ENCODE peak calls at places on chromosomes 3 and 15, in eight cellular contexts. G is stomach, I is HepG2, T is uterus, M is A549, S is esophagus squamous epithelium, Z is ovary, Y is heart left ventricle. P is an unnamed sample.

GRCh38 chr15:31338318-31338878 is 11.8 kb downstream of the KLF13 start:
- DNase-seq in S (no peak), M (no peak), Z (peak), Y (peak), G (peak), I (no peak), T (peak), P (no peak)

GRCh38 chr15:48400086-48400485 is 68.9 kb downstream of the DUT start:
- DNase-seq in S (no peak), Z (no peak), I (no peak), Y (no peak), M (no peak), G (no peak), T (no peak), P (no peak)

GRCh38 chr15:56207711-56208110 is 36.0 kb downstream of the RFX7 start:
- DNase-seq in Z (no peak), T (no peak), I (no peak), Y (no peak), M (no peak), G (no peak), S (no peak), P (no peak)

GRCh38 chr3:58388550-58389061 is 45.0 kb downstream of the PDHB start:
- DNase-seq in I (peak), T (no peak), M (no peak), Z (no peak), G (no peak), S (no peak), Y (no peak), P (no peak)

GRCh38 chr3:31645233-31645632 is 112.5 kb downstream of the STT3B start:
- DNase-seq in Z (no peak), G (no peak), T (no peak), M (no peak), I (no peak), S (no peak), Y (no peak), P (peak)

GRCh38 chr3:133572158-133573053 is 1.1 kb upstream of the CDV3 start:
- DNase-seq in I (no peak), T (no peak), Y (no peak), M (no peak), G (no peak), S (no peak), Z (peak), P (no peak)

GRCh38 chr3:177337548-177338331 is 140.5 kb upstream of the TBL1XR1 start:
- DNase-seq in Y (no peak), Z (no peak), I (no peak), T (no peak), S (no peak), M (no peak), G (no peak), P (no peak)

GRCh38 chr15:22845289-22845900 is 6.9 kb downstream of the NIPA2 start:
- DNase-seq in Z (no peak), Y (no peak), M (no peak), S (no peak), I (peak), T (no peak), G (no peak), P (peak)

GRCh38 chr15:41790756-41791546 is 16.7 kb downstream of the MAPKBP1 start:
- DNase-seq in S (no peak), I (peak), T (no peak), Y (no peak), Z (no peak), M (no peak), G (no peak), P (no peak)

GRCh38 chr3:172138792-172139507 is 99.6 kb downstream of the FNDC3B start:
- DNase-seq in T (peak), M (no peak), Y (no peak), I (peak), Z (no peak), S (no peak), G (peak), P (peak)
- TF ChIP-seq POLR2A in T (no peak), M (no peak), Y (no peak), I (peak), Z (no peak), S (no peak), G (no peak), P (no peak)

GRCh38 chr15:84983711-84984110 is 2.1 kb downstream of the PDE8A start:
- DNase-seq in S (no peak), Z (no peak), M (no peak), T (no peak), G (no peak), Y (no peak), I (no peak), P (no peak)
- H3K4me3 ChIP-seq in S (no peak), Z (no peak), M (peak), T (no peak), G (peak), Y (peak), I (peak), P (peak)

GRCh38 chr15:85330941-85331588 is 49.3 kb upstream of the AKAP13 start:
- DNase-seq in M (peak), Y (peak), Z (peak), I (peak), S (peak), G (peak), T (peak), P (peak)
- TF ChIP-seq POLR2A in M (no peak), Y (peak), Z (no peak), I (no peak), S (no peak), G (no peak), T (peak), P (no peak)

DNA sequence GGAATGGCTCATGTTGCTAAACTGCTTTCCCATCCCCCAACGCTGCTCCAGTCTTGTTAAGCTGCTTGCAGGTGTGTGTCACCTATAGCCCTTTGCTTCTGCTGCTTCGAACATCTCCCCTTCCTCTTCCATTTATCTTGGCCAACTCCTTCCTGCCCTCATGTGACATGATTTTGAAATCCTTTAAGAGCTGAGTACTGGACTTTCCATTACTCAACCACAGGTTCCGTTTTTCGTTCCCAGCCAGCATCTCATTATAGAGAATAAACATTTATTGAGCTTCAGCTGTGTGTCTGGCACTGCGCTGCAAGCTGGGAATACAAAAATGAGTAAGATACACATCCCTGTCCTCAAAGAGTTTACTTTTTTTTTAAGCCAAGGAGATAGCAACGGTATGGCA is 1.7 kb downstream of the ATG7 start:
- DNase-seq in T (no peak), Z (no peak), G (no peak), Y (no peak), I (no peak), S (no peak), M (no peak), P (peak)
- H3K4me3 ChIP-seq in T (no peak), Z (no peak), G (no peak), Y (no peak), I (no peak), S (no peak), M (no peak), P (no peak)

GRCh38 chr15:90873998-90874605 is 5.7 kb downstream of the FURIN start:
- DNase-seq in M (no peak), T (no peak), Z (no peak), S (no peak), Y (no peak), I (peak), G (peak), P (no peak)
- TF ChIP-seq POLR2A in M (no peak), T (no peak), Z (no peak), S (no peak), Y (no peak), I (no peak), G (no peak), P (no peak)